ENCODE peak calls at places on chromosomes 6 and 20, in seven cellular contexts. One of them, this sample, is unnamed.
A peak's percentile ranks its signal among the peaks of the same experiment; 100 is the strongest.

GRCh38 chr20:11270566-11270965 is 596.8 kb upstream of the JAG1 start:
- DNase-seq in T-cell: no peak
- DNase-seq in astrocyte of the spinal cord: no peak
- DNase-seq in fibroblast of the conjunctiva: no peak
- DNase-seq in uterus: no peak
- DNase-seq in activated CD8-positive, alpha-beta T cell treated with anti-CD3 and anti-CD28 coated beads, Interleukin-2, amount 10 ng/mL, durations not matched to agents 7 days and 5 days: no peak
- DNase-seq in neural progenitor cell: peak; percentile 21
- DNase-seq in this sample: no peak

GRCh38 chr20:10034717-10035571 is at the start of gene ANKEF1:
- DNase-seq in fibroblast of the conjunctiva: peak; percentile 17
- DNase-seq in astrocyte of the spinal cord: peak; percentile 60
- DNase-seq in activated CD8-positive, alpha-beta T cell treated with anti-CD3 and anti-CD28 coated beads, Interleukin-2, amount 10 ng/mL, durations not matched to agents 7 days and 5 days: peak; percentile 83
- DNase-seq in T-cell: peak; percentile 79
- DNase-seq in uterus: peak; percentile 68
- DNase-seq in neural progenitor cell: peak; percentile 88
- DNase-seq in this sample: no peak

GRCh38 chr6:42532038-42532669 is 31.7 kb upstream of the UBR2 start:
- DNase-seq in fibroblast of the conjunctiva: peak; percentile 54
- DNase-seq in neural progenitor cell: peak; percentile 77
- DNase-seq in activated CD8-positive, alpha-beta T cell treated with anti-CD3 and anti-CD28 coated beads, Interleukin-2, amount 10 ng/mL, durations not matched to agents 7 days and 5 days: peak; percentile 43
- DNase-seq in astrocyte of the spinal cord: peak; percentile 66
- DNase-seq in T-cell: no peak
- DNase-seq in uterus: no peak
- DNase-seq in this sample: no peak

GRCh38 chr6:85997206-85997605 is 354.5 kb upstream of the SYNCRIP start:
- DNase-seq in fibroblast of the conjunctiva: no peak
- DNase-seq in astrocyte of the spinal cord: no peak
- DNase-seq in T-cell: no peak
- DNase-seq in uterus: no peak
- DNase-seq in neural progenitor cell: no peak
- DNase-seq in activated CD8-positive, alpha-beta T cell treated with anti-CD3 and anti-CD28 coated beads, Interleukin-2, amount 10 ng/mL, durations not matched to agents 7 days and 5 days: no peak
- DNase-seq in this sample: no peak

GRCh38 chr20:23193985-23194384 is 107.9 kb upstream of the CD93 start:
- DNase-seq in neural progenitor cell: no peak
- DNase-seq in T-cell: no peak
- DNase-seq in uterus: no peak
- DNase-seq in fibroblast of the conjunctiva: no peak
- DNase-seq in astrocyte of the spinal cord: no peak
- DNase-seq in activated CD8-positive, alpha-beta T cell treated with anti-CD3 and anti-CD28 coated beads, Interleukin-2, amount 10 ng/mL, durations not matched to agents 7 days and 5 days: no peak
- DNase-seq in this sample: no peak

GRCh38 chr6:14861491-14861943 is 384.4 kb upstream of the JARID2 start:
- DNase-seq in fibroblast of the conjunctiva: no peak
- DNase-seq in T-cell: no peak
- DNase-seq in astrocyte of the spinal cord: no peak
- DNase-seq in uterus: no peak
- DNase-seq in neural progenitor cell: peak; percentile 24
- DNase-seq in activated CD8-positive, alpha-beta T cell treated with anti-CD3 and anti-CD28 coated beads, Interleukin-2, amount 10 ng/mL, durations not matched to agents 7 days and 5 days: peak; percentile 46
- DNase-seq in this sample: no peak

GRCh38 chr20:60857708-60858107 is 394.4 kb upstream of the CDH4 start:
- DNase-seq in neural progenitor cell: no peak
- DNase-seq in T-cell: no peak
- DNase-seq in activated CD8-positive, alpha-beta T cell treated with anti-CD3 and anti-CD28 coated beads, Interleukin-2, amount 10 ng/mL, durations not matched to agents 7 days and 5 days: no peak
- DNase-seq in uterus: no peak
- DNase-seq in fibroblast of the conjunctiva: no peak
- DNase-seq in astrocyte of the spinal cord: peak; percentile 38
- DNase-seq in this sample: peak; percentile 4

GRCh38 chr20:1144401-1145172 is 26.2 kb downstream of the PSMF1 start:
- DNase-seq in neural progenitor cell: no peak
- DNase-seq in uterus: no peak
- DNase-seq in fibroblast of the conjunctiva: no peak
- DNase-seq in T-cell: no peak
- DNase-seq in activated CD8-positive, alpha-beta T cell treated with anti-CD3 and anti-CD28 coated beads, Interleukin-2, amount 10 ng/mL, durations not matched to agents 7 days and 5 days: no peak
- DNase-seq in astrocyte of the spinal cord: no peak
- DNase-seq in this sample: no peak

GRCh38 chr6:11525468-11526155 is 11.9 kb upstream of the TMEM170B start:
- DNase-seq in astrocyte of the spinal cord: no peak
- DNase-seq in T-cell: no peak
- DNase-seq in neural progenitor cell: no peak
- DNase-seq in fibroblast of the conjunctiva: peak; percentile 30
- DNase-seq in activated CD8-positive, alpha-beta T cell treated with anti-CD3 and anti-CD28 coated beads, Interleukin-2, amount 10 ng/mL, durations not matched to agents 7 days and 5 days: no peak
- DNase-seq in uterus: peak; percentile 31
- DNase-seq in this sample: no peak

GRCh38 chr20:60931691-60932090 is 320.4 kb upstream of the CDH4 start:
- DNase-seq in activated CD8-positive, alpha-beta T cell treated with anti-CD3 and anti-CD28 coated beads, Interleukin-2, amount 10 ng/mL, durations not matched to agents 7 days and 5 days: no peak
- DNase-seq in uterus: no peak
- DNase-seq in fibroblast of the conjunctiva: no peak
- DNase-seq in T-cell: no peak
- DNase-seq in neural progenitor cell: no peak
- DNase-seq in astrocyte of the spinal cord: no peak
- DNase-seq in this sample: no peak

GRCh38 chr6:52640916-52641315 is 30.0 kb upstream of the TMEM14A start:
- DNase-seq in T-cell: no peak
- DNase-seq in neural progenitor cell: no peak
- DNase-seq in astrocyte of the spinal cord: no peak
- DNase-seq in fibroblast of the conjunctiva: no peak
- DNase-seq in uterus: no peak
- DNase-seq in activated CD8-positive, alpha-beta T cell treated with anti-CD3 and anti-CD28 coated beads, Interleukin-2, amount 10 ng/mL, durations not matched to agents 7 days and 5 days: no peak
- DNase-seq in this sample: no peak

GRCh38 chr20:54026300-54027064 is 43.9 kb downstream of the BCAS1 start:
- DNase-seq in T-cell: no peak
- DNase-seq in activated CD8-positive, alpha-beta T cell treated with anti-CD3 and anti-CD28 coated beads, Interleukin-2, amount 10 ng/mL, durations not matched to agents 7 days and 5 days: no peak
- DNase-seq in fibroblast of the conjunctiva: no peak
- DNase-seq in neural progenitor cell: no peak
- DNase-seq in uterus: no peak
- DNase-seq in astrocyte of the spinal cord: no peak
- DNase-seq in this sample: no peak

GRCh38 chr6:21527731-21528130 is 65.8 kb upstream of the SOX4 start:
- DNase-seq in fibroblast of the conjunctiva: no peak
- DNase-seq in uterus: no peak
- DNase-seq in activated CD8-positive, alpha-beta T cell treated with anti-CD3 and anti-CD28 coated beads, Interleukin-2, amount 10 ng/mL, durations not matched to agents 7 days and 5 days: no peak
- DNase-seq in astrocyte of the spinal cord: no peak
- DNase-seq in neural progenitor cell: no peak
- DNase-seq in T-cell: no peak
- DNase-seq in this sample: no peak

GRCh38 chr6:141110486-141110885 is 1022.2 kb upstream of the GJE1 start:
- DNase-seq in activated CD8-positive, alpha-beta T cell treated with anti-CD3 and anti-CD28 coated beads, Interleukin-2, amount 10 ng/mL, durations not matched to agents 7 days and 5 days: no peak
- DNase-seq in astrocyte of the spinal cord: peak; percentile 59
- DNase-seq in T-cell: no peak
- DNase-seq in neural progenitor cell: no peak
- DNase-seq in uterus: no peak
- DNase-seq in fibroblast of the conjunctiva: no peak
- DNase-seq in this sample: no peak

GRCh38 chr6:14039038-14039437 is 78.5 kb upstream of the CD83 start:
- DNase-seq in activated CD8-positive, alpha-beta T cell treated with anti-CD3 and anti-CD28 coated beads, Interleukin-2, amount 10 ng/mL, durations not matched to agents 7 days and 5 days: no peak
- DNase-seq in T-cell: no peak
- DNase-seq in astrocyte of the spinal cord: no peak
- DNase-seq in neural progenitor cell: no peak
- DNase-seq in fibroblast of the conjunctiva: no peak
- DNase-seq in uterus: no peak
- DNase-seq in this sample: no peak

GRCh38 chr20:45465492-45466266 is 3.9 kb upstream of the WFDC2 start:
- DNase-seq in fibroblast of the conjunctiva: no peak
- DNase-seq in uterus: no peak
- DNase-seq in T-cell: no peak
- DNase-seq in neural progenitor cell: no peak
- DNase-seq in activated CD8-positive, alpha-beta T cell treated with anti-CD3 and anti-CD28 coated beads, Interleukin-2, amount 10 ng/mL, durations not matched to agents 7 days and 5 days: no peak
- DNase-seq in astrocyte of the spinal cord: no peak
- DNase-seq in this sample: no peak

GRCh38 chr6:116842374-116842947 is 13.6 kb upstream of the GPRC6A start:
- DNase-seq in neural progenitor cell: no peak
- DNase-seq in fibroblast of the conjunctiva: no peak
- DNase-seq in activated CD8-positive, alpha-beta T cell treated with anti-CD3 and anti-CD28 coated beads, Interleukin-2, amount 10 ng/mL, durations not matched to agents 7 days and 5 days: no peak
- DNase-seq in astrocyte of the spinal cord: no peak
- DNase-seq in uterus: no peak
- DNase-seq in T-cell: no peak
- DNase-seq in this sample: no peak

GRCh38 chr6:138492113-138492512 is 7.2 kb downstream of the NHSL1 start:
- DNase-seq in T-cell: no peak
- DNase-seq in activated CD8-positive, alpha-beta T cell treated with anti-CD3 and anti-CD28 coated beads, Interleukin-2, amount 10 ng/mL, durations not matched to agents 7 days and 5 days: no peak
- DNase-seq in fibroblast of the conjunctiva: no peak
- DNase-seq in neural progenitor cell: peak; percentile 38
- DNase-seq in uterus: no peak
- DNase-seq in astrocyte of the spinal cord: no peak
- DNase-seq in this sample: no peak

GRCh38 chr6:128415387-128415786 is 105.0 kb downstream of the PTPRK start:
- DNase-seq in uterus: no peak
- DNase-seq in fibroblast of the conjunctiva: no peak
- DNase-seq in T-cell: no peak
- DNase-seq in activated CD8-positive, alpha-beta T cell treated with anti-CD3 and anti-CD28 coated beads, Interleukin-2, amount 10 ng/mL, durations not matched to agents 7 days and 5 days: no peak
- DNase-seq in astrocyte of the spinal cord: no peak
- DNase-seq in neural progenitor cell: no peak
- DNase-seq in this sample: no peak

GRCh38 chr20:2349801-2350200 is 30.9 kb upstream of the TGM6 start:
- DNase-seq in activated CD8-positive, alpha-beta T cell treated with anti-CD3 and anti-CD28 coated beads, Interleukin-2, amount 10 ng/mL, durations not matched to agents 7 days and 5 days: no peak
- DNase-seq in astrocyte of the spinal cord: no peak
- DNase-seq in uterus: no peak
- DNase-seq in T-cell: no peak
- DNase-seq in fibroblast of the conjunctiva: no peak
- DNase-seq in neural progenitor cell: no peak
- DNase-seq in this sample: no peak

GRCh38 chr20:23746321-23746720 is 4.4 kb downstream of the CST1 start:
- DNase-seq in activated CD8-positive, alpha-beta T cell treated with anti-CD3 and anti-CD28 coated beads, Interleukin-2, amount 10 ng/mL, durations not matched to agents 7 days and 5 days: no peak
- DNase-seq in uterus: no peak
- DNase-seq in astrocyte of the spinal cord: no peak
- DNase-seq in fibroblast of the conjunctiva: no peak
- DNase-seq in neural progenitor cell: no peak
- DNase-seq in T-cell: no peak
- DNase-seq in this sample: no peak

GRCh38 chr20:58749098-58749766 is 56.6 kb downstream of the NPEPL1 start:
- DNase-seq in T-cell: no peak
- DNase-seq in activated CD8-positive, alpha-beta T cell treated with anti-CD3 and anti-CD28 coated beads, Interleukin-2, amount 10 ng/mL, durations not matched to agents 7 days and 5 days: no peak
- DNase-seq in uterus: no peak
- DNase-seq in neural progenitor cell: no peak
- DNase-seq in astrocyte of the spinal cord: no peak
- DNase-seq in fibroblast of the conjunctiva: no peak
- DNase-seq in this sample: no peak

GRCh38 chr20:45053441-45054351 is 47.2 kb downstream of the KCNS1 start:
- DNase-seq in fibroblast of the conjunctiva: no peak
- DNase-seq in uterus: no peak
- DNase-seq in astrocyte of the spinal cord: peak; percentile 29
- DNase-seq in activated CD8-positive, alpha-beta T cell treated with anti-CD3 and anti-CD28 coated beads, Interleukin-2, amount 10 ng/mL, durations not matched to agents 7 days and 5 days: no peak
- DNase-seq in neural progenitor cell: no peak
- DNase-seq in T-cell: no peak
- DNase-seq in this sample: no peak

This sample was measured in AG04450.